ENCODE peak calls at places on chromosomes 12 and 14, in ten cellular contexts. Z is stimulated activated naive CD8-positive, alpha-beta T cell treated with anti-CD3 and anti-CD28 coated beads, Interleukin-15, amount 100 ng/mL, for 72 hours; Y is stimulated activated CD8-positive, alpha-beta memory T cell treated with anti-CD3 and anti-CD28 coated beads, Interleukin-15, amount 100 ng/mL, for 1 hour; O is CD8-positive, alpha-beta T cell; C is OCI-M1; M is pancreas; W is activated CD4-positive, CD25-positive, alpha-beta regulatory T cell treated with anti-CD3 and anti-CD28 coated beads, Interleukin-2, amount 50 U/mL, for 72 hours; X is T-helper 2 cell; J is fibroblast of gingiva; Q is iPS-NIHi11. A is an unnamed sample.

GRCh38 chr14:71240866-71241520 is 333.7 kb downstream of the PCNX1 start:
- DNase-seq in O (no peak), Q (no peak), Y (no peak), J (no peak), W (no peak), C (no peak), X (no peak), Z (no peak), M (no peak), A (no peak)

GRCh38 chr14:95486875-95487668 is 29.4 kb downstream of the SYNE3 start:
- DNase-seq in J (no peak), C (no peak), O (no peak), X (no peak), Q (no peak), W (no peak), Z (no peak), M (no peak), Y (no peak), A (peak)

GRCh38 chr14:75252254-75252837 is 26.3 kb upstream of the FOS start:
- DNase-seq in J (no peak), O (no peak), Y (no peak), X (no peak), W (no peak), Z (no peak), Q (no peak), M (peak), C (no peak), A (peak)

GRCh38 chr12:101459642-101460346 is 15.3 kb upstream of the SPIC start:
- DNase-seq in Q (peak), C (peak), Y (no peak), X (no peak), W (no peak), M (no peak), O (no peak), Z (no peak), J (peak), A (peak)

GRCh38 chr14:48725001-48725734 is 861.0 kb downstream of the RPS29 start:
- DNase-seq in C (no peak), Q (no peak), Y (no peak), X (no peak), W (no peak), J (peak), O (no peak), Z (no peak), M (no peak), A (no peak)

GRCh38 chr12:15613981-15614380 is 175.2 kb downstream of the EPS8 start:
- DNase-seq in M (no peak), W (no peak), Q (no peak), Z (no peak), Y (no peak), X (no peak), C (no peak), J (peak), O (no peak), A (no peak)

GRCh38 chr14:101230851-101231550 is 327.5 kb upstream of the RTL1 start:
- DNase-seq in Z (no peak), M (no peak), Y (no peak), X (no peak), W (no peak), O (no peak), C (no peak), Q (no peak), J (no peak), A (no peak)

GRCh38 chr12:6092784-6093722 is 31.4 kb downstream of the VWF start:
- DNase-seq in X (no peak), C (no peak), J (peak), O (no peak), M (no peak), Y (no peak), W (no peak), Z (no peak), Q (peak), A (no peak)

GRCh38 chr12:113259499-113259953 is 38.3 kb downstream of the TPCN1 start:
- DNase-seq in J (peak), O (no peak), Z (no peak), Y (no peak), X (no peak), Q (peak), M (peak), C (peak), W (no peak), A (peak)

GRCh38 chr14:92850492-92850891 is 56.4 kb downstream of the GOLGA5 start:
- DNase-seq in Q (no peak), Y (no peak), M (no peak), C (no peak), J (peak), O (no peak), Z (no peak), W (no peak), X (no peak), A (no peak)

GRCh38 chr12:65881965-65882413 is 57.7 kb downstream of the HMGA2 start:
- DNase-seq in W (no peak), C (peak), J (peak), O (no peak), Q (no peak), Y (no peak), Z (no peak), X (no peak), M (peak), A (peak)

GRCh38 chr14:32531942-32532341 is 202.8 kb downstream of the AKAP6 start:
- DNase-seq in J (no peak), X (no peak), C (no peak), Z (no peak), Q (no peak), M (no peak), Y (no peak), O (no peak), W (no peak), A (no peak)

GRCh38 chr12:102423447-102423846 is 56.9 kb downstream of the IGF1 start:
- DNase-seq in M (no peak), X (no peak), W (no peak), Z (no peak), Q (no peak), C (peak), J (no peak), O (no peak), Y (no peak), A (no peak)

GRCh38 chr12:56581418-56582145 is 48.5 kb downstream of the BAZ2A start:
- DNase-seq in Q (no peak), W (no peak), O (peak), Z (peak), M (no peak), X (no peak), C (peak), J (no peak), Y (no peak), A (no peak)

GRCh38 chr14:54627325-54627717 is 60.4 kb downstream of the SAMD4A start:
- DNase-seq in Y (no peak), Z (no peak), W (no peak), J (no peak), X (no peak), C (no peak), O (no peak), Q (no peak), M (no peak), A (no peak)

GRCh38 chr12:28497889-28498411 is 307.7 kb downstream of the CCDC91 start:
- DNase-seq in Y (no peak), O (no peak), Z (no peak), M (no peak), J (no peak), Q (no peak), C (no peak), W (no peak), X (no peak), A (no peak)

GRCh38 chr12:15928345-15928744 is 17.2 kb downstream of the DERA start:
- DNase-seq in Y (no peak), X (no peak), C (no peak), M (no peak), Q (no peak), Z (no peak), O (no peak), J (peak), W (no peak), A (no peak)

GRCh38 chr12:93813972-93814821 is 137.0 kb downstream of the CRADD start:
- DNase-seq in J (peak), X (no peak), M (no peak), Q (no peak), C (no peak), O (no peak), Y (no peak), Z (no peak), W (no peak), A (peak)

GRCh38 chr12:51746416-51746815 is 102.1 kb downstream of the FIGNL2 start:
- DNase-seq in Y (no peak), Q (no peak), O (no peak), Z (no peak), M (no peak), X (no peak), W (no peak), J (no peak), C (no peak), A (no peak)

GRCh38 chr14:35215110-35215872 is 76.9 kb upstream of the PSMA6 start:
- DNase-seq in W (no peak), C (peak), Q (peak), Z (no peak), Y (no peak), X (no peak), M (no peak), J (peak), O (no peak), A (no peak)

GRCh38 chr12:47328831-47329545 is 249.2 kb upstream of the AMIGO2 start:
- DNase-seq in X (no peak), J (peak), C (no peak), W (no peak), Y (no peak), M (no peak), Q (no peak), O (no peak), Z (no peak), A (no peak)

GRCh38 chr12:46831335-46832083 is 5.7 kb upstream of the SLC38A4 start:
- DNase-seq in O (no peak), M (peak), W (no peak), J (no peak), Q (peak), C (no peak), Y (no peak), Z (no peak), X (no peak), A (peak)

GRCh38 chr12:25960176-25960575 is 1.7 kb downstream of the RASSF8 start:
- DNase-seq in Z (no peak), Y (no peak), O (no peak), W (no peak), Q (no peak), C (peak), M (no peak), J (peak), X (no peak), A (no peak)

GRCh38 chr14:34710744-34711143 is 3.6 kb downstream of the CFL2 start:
- DNase-seq in X (no peak), J (no peak), Z (no peak), Y (no peak), M (no peak), O (no peak), Q (no peak), W (no peak), C (no peak), A (no peak)

GRCh38 chr12:52063986-52064649 is 5.7 kb upstream of the ATG101 start:
- DNase-seq in J (peak), C (no peak), M (peak), Z (no peak), Y (no peak), O (no peak), X (no peak), W (no peak), Q (no peak), A (no peak)

GRCh38 chr14:102418853-102419240 is 56.1 kb downstream of the TECPR2 start:
- DNase-seq in M (no peak), Y (no peak), Q (no peak), Z (no peak), W (no peak), X (no peak), O (no peak), J (no peak), C (no peak), A (no peak)

GRCh38 chr12:116186482-116187157 is 90.9 kb downstream of the MED13L start:
- DNase-seq in M (no peak), Q (no peak), X (no peak), J (no peak), Y (no peak), W (no peak), Z (no peak), C (no peak), O (no peak), A (no peak)

GRCh38 chr14:84234281-84234680 is 1295.7 kb upstream of the FLRT2 start:
- DNase-seq in O (no peak), J (no peak), X (no peak), C (no peak), W (no peak), Q (no peak), M (no peak), Z (no peak), Y (no peak), A (no peak)

A was measured in mucosa of descending colon.